ENCODE peak calls at places on chromosomes 5 and 9, in five cellular contexts. One of them, this sample, is unnamed.

GRCh38 chr5:132417010-132417439 is 47.5 kb downstream of the SLC22A5 start:
- DNase-seq in progenitor cell of endocrine pancreas: no peak
- DNase-seq in SK-N-DZ: no peak
- DNase-seq in fibroblast of lung: no peak
- DNase-seq in upper lobe of left lung: peak
- DNase-seq in this sample: no peak

GRCh38 chr5:4229414-4229813 is 633.8 kb downstream of the IRX1 start:
- DNase-seq in progenitor cell of endocrine pancreas: no peak
- DNase-seq in SK-N-DZ: no peak
- DNase-seq in fibroblast of lung: no peak
- DNase-seq in upper lobe of left lung: no peak
- DNase-seq in this sample: no peak

GRCh38 chr5:57834829-57835554 is 352.4 kb upstream of the ACTBL2 start:
- DNase-seq in upper lobe of left lung: no peak
- DNase-seq in SK-N-DZ: peak
- DNase-seq in progenitor cell of endocrine pancreas: no peak
- DNase-seq in fibroblast of lung: peak
- DNase-seq in this sample: peak

GRCh38 chr9:91141407-91141973 is 220.2 kb downstream of the AUH start:
- DNase-seq in fibroblast of lung: no peak
- DNase-seq in upper lobe of left lung: no peak
- DNase-seq in SK-N-DZ: no peak
- DNase-seq in progenitor cell of endocrine pancreas: no peak
- DNase-seq in this sample: no peak

GRCh38 chr5:170475269-170476000 is 28.4 kb upstream of the KCNIP1 start:
- DNase-seq in progenitor cell of endocrine pancreas: no peak
- DNase-seq in upper lobe of left lung: no peak
- DNase-seq in fibroblast of lung: no peak
- DNase-seq in SK-N-DZ: no peak
- DNase-seq in this sample: no peak

GRCh38 chr5:56852228-56853000 is 37.1 kb downstream of the MAP3K1 start:
- DNase-seq in progenitor cell of endocrine pancreas: no peak
- DNase-seq in fibroblast of lung: peak
- DNase-seq in upper lobe of left lung: no peak
- DNase-seq in SK-N-DZ: no peak
- DNase-seq in this sample: no peak

GRCh38 chr5:267716-268115 is 3.7 kb upstream of the PDCD6 start:
- DNase-seq in progenitor cell of endocrine pancreas: no peak
- DNase-seq in upper lobe of left lung: no peak
- DNase-seq in fibroblast of lung: no peak
- DNase-seq in SK-N-DZ: no peak
- DNase-seq in this sample: no peak

GRCh38 chr5:36607114-36607561 is 732 bp downstream of the SLC1A3 start:
- DNase-seq in SK-N-DZ: peak
- DNase-seq in progenitor cell of endocrine pancreas: no peak
- DNase-seq in upper lobe of left lung: peak
- DNase-seq in fibroblast of lung: peak
- DNase-seq in this sample: peak

GRCh38 chr5:179060116-179061008 is at the start of gene ZNF354C:
- DNase-seq in SK-N-DZ: peak
- DNase-seq in progenitor cell of endocrine pancreas: peak
- DNase-seq in fibroblast of lung: peak
- DNase-seq in upper lobe of left lung: peak
- DNase-seq in this sample: peak

GRCh38 chr9:89759563-89759962 is 154.8 kb downstream of the GADD45G start:
- DNase-seq in progenitor cell of endocrine pancreas: no peak
- DNase-seq in SK-N-DZ: no peak
- DNase-seq in fibroblast of lung: no peak
- DNase-seq in upper lobe of left lung: no peak
- DNase-seq in this sample: no peak

GRCh38 chr9:11915699-11916098 is 777.5 kb upstream of the TYRP1 start:
- DNase-seq in SK-N-DZ: no peak
- DNase-seq in upper lobe of left lung: no peak
- DNase-seq in fibroblast of lung: no peak
- DNase-seq in progenitor cell of endocrine pancreas: no peak
- DNase-seq in this sample: no peak

GRCh38 chr5:154172785-154173184 is 17.7 kb upstream of the GALNT10 start:
- DNase-seq in SK-N-DZ: no peak
- DNase-seq in fibroblast of lung: no peak
- DNase-seq in progenitor cell of endocrine pancreas: no peak
- DNase-seq in upper lobe of left lung: no peak
- DNase-seq in this sample: no peak

GRCh38 chr5:155418960-155419579 is 405.5 kb downstream of the KIF4B start:
- DNase-seq in progenitor cell of endocrine pancreas: no peak
- DNase-seq in SK-N-DZ: no peak
- DNase-seq in fibroblast of lung: no peak
- DNase-seq in upper lobe of left lung: no peak
- DNase-seq in this sample: no peak